ENCODE peak calls at places on chromosome X, in eight cellular contexts. E, N, W, Q, U, H, C and J are unnamed samples.
A peak's percentile ranks its signal among the peaks of the same experiment; 100 is the strongest.

GRCh38 chrX:15334561-15334960 is 762 bp downstream of the PIGA start:
- DNase-seq in E (peak; percentile 29), N (no peak), W (peak; percentile 80), Q (peak; percentile 75), U (peak; percentile 74), H (no peak), C (peak; percentile 64), J (no peak)

GRCh38 chrX:16444353-16444752 is 205.6 kb upstream of the S100G start:
- DNase-seq in E (peak; percentile 82), N (no peak), W (no peak), Q (peak; percentile 91), U (peak; percentile 52), H (no peak), C (peak; percentile 68), J (no peak)

GRCh38 chrX:9493936-9494335 is 29.1 kb downstream of the TBL1X start:
- DNase-seq in E (peak; percentile 27), N (no peak), W (no peak), Q (no peak), U (no peak), H (no peak), C (peak; percentile 63), J (no peak)

GRCh38 chrX:44291468-44292116 is 51.9 kb downstream of the EFHC2 start:
- DNase-seq in E (no peak), N (no peak), W (no peak), Q (no peak), U (no peak), H (no peak), C (no peak), J (no peak)

GRCh38 chrX:69503835-69504625 is at the start of gene NALF2:
- DNase-seq in E (peak; percentile 18), N (peak; percentile 72), W (no peak), Q (peak; percentile 50), U (peak; percentile 45), H (peak; percentile 79), C (peak; percentile 60), J (no peak)

GRCh38 chrX:109707322-109707721 is 25.7 kb downstream of the ACSL4 start:
- DNase-seq in E (no peak), N (no peak), W (no peak), Q (no peak), U (no peak), H (no peak), C (no peak), J (no peak)

GRCh38 chrX:56025872-56026571 is 206.1 kb upstream of the KLF8 start:
- DNase-seq in E (no peak), N (no peak), W (no peak), Q (no peak), U (no peak), H (no peak), C (no peak), J (no peak)

GRCh38 chrX:103063918-103064434 is at the start of gene BEX1:
- DNase-seq in E (peak; percentile 52), N (peak; percentile 64), W (no peak), Q (no peak), U (peak; percentile 12), H (peak; percentile 81), C (peak; percentile 69), J (no peak)

GRCh38 chrX:63747331-63747730 is 37.7 kb downstream of the ARHGEF9 start:
- DNase-seq in E (peak; percentile 74), N (no peak), W (no peak), Q (no peak), U (peak; percentile 42), H (no peak), C (peak; percentile 83), J (peak; percentile 2)

GRCh38 chrX:71911023-71911730 is 532 bp downstream of the NHSL2 start:
- DNase-seq in E (peak; percentile 24), N (peak; percentile 73), W (no peak), Q (no peak), U (no peak), H (peak; percentile 53), C (peak; percentile 40), J (no peak)

GRCh38 chrX:145506225-145506624 is 258.9 kb downstream of the SPANXN1 start:
- DNase-seq in E (no peak), N (no peak), W (no peak), Q (peak; percentile 41), U (no peak), H (no peak), C (no peak), J (no peak)

GRCh38 chrX:5380426-5380825 is 848.2 kb downstream of the NLGN4X start:
- DNase-seq in E (no peak), N (no peak), W (no peak), Q (no peak), U (no peak), H (no peak), C (no peak), J (no peak)

GRCh38 chrX:40174594-40175415 is 77.0 kb upstream of the BCOR start:
- DNase-seq in E (peak; percentile 66), N (peak; percentile 57), W (no peak), Q (peak; percentile 52), U (no peak), H (peak; percentile 82), C (peak; percentile 72), J (no peak)

GRCh38 chrX:118156254-118156952 is 39.8 kb upstream of the KLHL13 start:
- DNase-seq in E (no peak), N (no peak), W (no peak), Q (no peak), U (no peak), H (peak; percentile 38), C (no peak), J (no peak)

GRCh38 chrX:151825927-151826471 is 86.7 kb upstream of the MAGEA4 start:
- DNase-seq in E (peak; percentile 91), N (no peak), W (peak; percentile 98), Q (peak; percentile 22), U (peak; percentile 59), H (peak; percentile 23), C (peak; percentile 90), J (no peak)

GRCh38 chrX:115413246-115413878 is 123.8 kb downstream of the LUZP4 start:
- DNase-seq in E (peak; percentile 57), N (no peak), W (no peak), Q (peak; percentile 47), U (no peak), H (no peak), C (peak; percentile 52), J (no peak)

GRCh38 chrX:69297521-69297920 is 132.3 kb upstream of the PJA1 start:
- DNase-seq in E (no peak), N (no peak), W (no peak), Q (no peak), U (no peak), H (no peak), C (no peak), J (no peak)

GRCh38 chrX:14607446-14607845 is 78.1 kb downstream of the GLRA2 start:
- DNase-seq in E (no peak), N (no peak), W (no peak), Q (no peak), U (no peak), H (no peak), C (no peak), J (no peak)

GRCh38 chrX:9746148-9746880 is 19.3 kb downstream of the GPR143 start:
- DNase-seq in E (peak; percentile 81), N (no peak), W (no peak), Q (peak; percentile 4), U (peak; percentile 26), H (no peak), C (peak; percentile 27), J (no peak)

GRCh38 chrX:77820328-77820727 is 34.3 kb upstream of the ATRX start:
- DNase-seq in E (no peak), N (no peak), W (no peak), Q (no peak), U (no peak), H (no peak), C (no peak), J (no peak)

GRCh38 chrX:134548844-134549205 is 88.9 kb downstream of the HPRT1 start:
- DNase-seq in E (no peak), N (no peak), W (no peak), Q (no peak), U (no peak), H (no peak), C (no peak), J (no peak)
- H4K20me1 ChIP-seq in E (no peaks in the 10 kb centered on the region), N (no peaks in the 10 kb centered on the region), W (no peaks in the 10 kb centered on the region), Q (peaks cover 9% of the 10 kb centered on the region), U (no peaks in the 10 kb centered on the region), H (no peaks in the 10 kb centered on the region), C (no peaks in the 10 kb centered on the region), J (no peaks in the 10 kb centered on the region)

DNA sequence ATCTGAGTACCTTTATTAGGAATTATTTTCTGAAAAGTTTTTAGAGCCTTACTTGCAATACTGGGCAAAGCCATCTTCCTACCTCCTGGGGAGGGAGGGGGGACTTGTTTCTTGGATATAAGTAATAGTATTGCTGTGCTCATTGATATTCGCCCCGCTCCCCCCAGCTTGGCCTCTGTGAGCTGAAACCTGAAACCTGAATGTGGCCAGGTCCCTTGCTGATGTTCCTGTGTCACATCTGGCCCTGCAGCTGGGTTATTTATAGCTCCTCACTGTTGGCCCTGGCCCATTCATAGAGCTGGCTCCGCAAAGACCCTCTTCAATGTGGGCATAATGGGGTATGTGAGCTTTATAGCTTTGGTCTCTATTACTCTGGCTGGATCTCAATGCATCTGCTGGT is 59.5 kb downstream of the FRMPD3 start:
- DNase-seq in E (no peak), N (no peak), W (no peak), Q (no peak), U (no peak), H (no peak), C (no peak), J (no peak)
- TF ChIP-seq EZH2 in E (no peak), N (no peak), W (no peak), Q (no peak), U (no peak), H (no peak), C (no peak), J (no peak)

DNA sequence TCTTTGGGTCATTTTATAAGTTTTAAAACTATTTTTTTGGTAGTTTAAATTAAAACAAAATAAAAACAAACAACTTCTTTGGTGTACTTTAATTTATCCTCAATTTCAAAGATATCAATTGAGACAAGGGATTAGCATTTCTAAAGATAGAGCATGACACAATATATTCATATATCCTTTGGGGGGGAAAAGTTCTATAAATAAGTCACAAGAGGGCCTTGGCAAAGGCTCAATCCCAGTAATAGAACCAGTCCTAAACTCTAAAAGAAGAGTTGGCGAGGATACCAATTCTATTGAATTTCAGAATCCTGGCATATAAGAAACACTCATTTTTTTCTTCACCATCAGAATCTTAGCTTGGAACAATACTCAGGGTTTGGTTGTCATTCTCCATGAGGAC is 89.7 kb downstream of the COL4A6 start:
- DNase-seq in E (no peak), N (no peak), W (no peak), Q (no peak), U (no peak), H (no peak), C (no peak), J (no peak)
- H3K4me1 ChIP-seq in E (no peaks in the 10 kb centered on the region), N (peaks cover 7% of the 10 kb centered on the region), W (no peaks in the 10 kb centered on the region), Q (peaks cover 11% of the 10 kb centered on the region), U (no peaks in the 10 kb centered on the region), H (no peaks in the 10 kb centered on the region), C (no peaks in the 10 kb centered on the region), J (peaks cover 7% of the 10 kb centered on the region)

GRCh38 chrX:129782706-129783105 is 3.0 kb downstream of the SASH3 start:
- DNase-seq in E (no peak), N (no peak), W (no peak), Q (no peak), U (no peak), H (no peak), C (no peak), J (no peak)
- H4K20me1 ChIP-seq in E (no peaks in the 10 kb centered on the region), N (no peaks in the 10 kb centered on the region), W (no peaks in the 10 kb centered on the region), Q (no peaks in the 10 kb centered on the region), U (no peaks in the 10 kb centered on the region), H (no peaks in the 10 kb centered on the region), C (no peaks in the 10 kb centered on the region), J (no peaks in the 10 kb centered on the region)